ENCODE peak calls at places on chromosomes 13 and 19, in seven cellular contexts. A, J, L, Y, H, P and E are unnamed samples.

GRCh38 chr13:101452519-101453485 is at the start of gene ITGBL1:
- DNase-seq in A (no peak), J (no peak), L (no peak), Y (no peak), H (peak), P (no peak), E (no peak)

GRCh38 chr13:70668983-70669382 is 560.7 kb upstream of the KLHL1 start:
- DNase-seq in A (no peak), J (no peak), L (no peak), Y (no peak), H (no peak), P (no peak), E (no peak)

GRCh38 chr13:91546865-91547264 is 148.4 kb downstream of the GPC5 start:
- DNase-seq in A (no peak), J (no peak), L (no peak), Y (no peak), H (peak), P (no peak), E (no peak)

GRCh38 chr13:50910483-50910805 is 853 bp downstream of the RNASEH2B start:
- DNase-seq in A (no peak), J (no peak), L (peak), Y (peak), H (peak), P (no peak), E (no peak)

GRCh38 chr13:113996081-113996911 is 22.4 kb upstream of the C13orf46 start:
- DNase-seq in A (no peak), J (no peak), L (no peak), Y (no peak), H (no peak), P (no peak), E (no peak)

GRCh38 chr13:100674363-100674847 is at the start of gene TMTC4:
- DNase-seq in A (no peak), J (no peak), L (no peak), Y (no peak), H (no peak), P (no peak), E (peak)

GRCh38 chr13:40190656-40191100 is 475.8 kb downstream of the FOXO1 start:
- DNase-seq in A (peak), J (peak), L (no peak), Y (peak), H (peak), P (peak), E (peak)

GRCh38 chr13:71634605-71635443 is 232.2 kb downstream of the DACH1 start:
- DNase-seq in A (no peak), J (no peak), L (no peak), Y (no peak), H (peak), P (no peak), E (no peak)

GRCh38 chr13:75217949-75218348 is 264.0 kb downstream of the TBC1D4 start:
- DNase-seq in A (no peak), J (peak), L (no peak), Y (no peak), H (peak), P (no peak), E (no peak)

GRCh38 chr19:10808937-10809655 is 26.9 kb downstream of the TMED1 start:
- DNase-seq in A (no peak), J (no peak), L (no peak), Y (no peak), H (peak), P (no peak), E (no peak)

GRCh38 chr13:52779028-52779612 is 39.5 kb upstream of the CNMD start:
- DNase-seq in A (no peak), J (no peak), L (peak), Y (no peak), H (no peak), P (no peak), E (no peak)

GRCh38 chr19:17097593-17098126 is 22.1 kb downstream of the MYO9B start:
- DNase-seq in A (no peak), J (no peak), L (no peak), Y (no peak), H (peak), P (no peak), E (no peak)

GRCh38 chr19:43664008-43664407 is 6.0 kb downstream of the PLAUR start:
- DNase-seq in A (no peak), J (no peak), L (no peak), Y (no peak), H (no peak), P (peak), E (peak)

GRCh38 chr13:20713751-20714150 is 10.3 kb downstream of the IL17D start:
- DNase-seq in A (no peak), J (peak), L (no peak), Y (no peak), H (peak), P (no peak), E (no peak)

GRCh38 chr19:41870401-41870873 is 6.6 kb upstream of the CD79A start:
- DNase-seq in A (no peak), J (no peak), L (no peak), Y (no peak), H (peak), P (no peak), E (no peak)

GRCh38 chr13:49608932-49609331 is 19.4 kb upstream of the ARL11 start:
- DNase-seq in A (no peak), J (no peak), L (no peak), Y (peak), H (peak), P (no peak), E (no peak)

GRCh38 chr13:29689548-29689947 is 94.1 kb upstream of the SLC7A1 start:
- DNase-seq in A (no peak), J (no peak), L (no peak), Y (no peak), H (no peak), P (no peak), E (no peak)

GRCh38 chr13:110472904-110473563 is 88.5 kb downstream of the RAB20 start:
- DNase-seq in A (no peak), J (no peak), L (no peak), Y (no peak), H (no peak), P (no peak), E (no peak)

GRCh38 chr19:29819986-29820385 is 8.2 kb downstream of the CCNE1 start:
- DNase-seq in A (no peak), J (no peak), L (no peak), Y (no peak), H (no peak), P (no peak), E (no peak)

GRCh38 chr19:39996218-39996810 is 546 bp upstream of the ZNF546 start:
- DNase-seq in A (no peak), J (peak), L (peak), Y (peak), H (peak), P (peak), E (no peak)